ENCODE peak calls at places on chromosomes 16 and 17, in four cellular contexts. H is colonic mucosa, X is psoas muscle, E is lower lobe of right lung. O is an unnamed sample.

GRCh38 chr17:2936771-2937321 is 126.6 kb downstream of the OR1D5 start:
- DNase-seq in H (no peak), X (no peak), E (no peak), O (no peak)

GRCh38 chr17:43690624-43691316 is 29.0 kb upstream of the MEOX1 start:
- DNase-seq in H (no peak), X (no peak), E (no peak), O (no peak)

GRCh38 chr17:48299760-48300159 is 130.3 kb downstream of the SKAP1 start:
- DNase-seq in H (no peak), X (no peak), E (no peak), O (no peak)

GRCh38 chr16:89381788-89382187 is 108.6 kb downstream of the ANKRD11 start:
- DNase-seq in H (no peak), X (no peak), E (no peak), O (no peak)

GRCh38 chr16:52068447-52069074 is 478.4 kb downstream of the TOX3 start:
- DNase-seq in H (peak), X (no peak), E (no peak), O (peak)

GRCh38 chr17:31564883-31565297 is 173.4 kb downstream of the RAB11FIP4 start:
- DNase-seq in H (no peak), X (no peak), E (no peak), O (no peak)

GRCh38 chr17:44192750-44193149 is 6.0 kb downstream of the TMUB2 start:
- DNase-seq in H (no peak), X (no peak), E (no peak), O (no peak)

GRCh38 chr16:85265789-85266188 is 153.5 kb upstream of the CIBAR2 start:
- DNase-seq in H (no peak), X (no peak), E (no peak), O (no peak)

GRCh38 chr16:54585966-54586365 is 299.4 kb upstream of the IRX3 start:
- DNase-seq in H (no peak), X (no peak), E (no peak), O (no peak)

GRCh38 chr17:49316889-49317288 is 45.2 kb downstream of the ZNF652 start:
- DNase-seq in H (no peak), X (no peak), E (no peak), O (no peak)

GRCh38 chr17:51745993-51746392 is 412.5 kb downstream of the CA10 start:
- DNase-seq in H (no peak), X (no peak), E (no peak), O (peak)

GRCh38 chr16:4123617-4124300 is 7.5 kb upstream of the ADCY9 start:
- DNase-seq in H (no peak), X (no peak), E (no peak), O (no peak)

GRCh38 chr17:41024702-41025101 is 2.3 kb downstream of the KRTAP1-5 start:
- DNase-seq in H (no peak), X (no peak), E (no peak), O (no peak)

GRCh38 chr17:28710948-28711722 is 553 bp downstream of the PROCA1 start:
- DNase-seq in H (peak), X (peak), E (peak), O (peak)

GRCh38 chr16:89958068-89958467 is 9.5 kb downstream of the DEF8 start:
- DNase-seq in H (no peak), X (no peak), E (peak), O (peak)

GRCh38 chr17:82882715-82883446 is 43.1 kb upstream of the ZNF750 start:
- DNase-seq in H (peak), X (no peak), E (peak), O (no peak)

GRCh38 chr17:28384281-28385036 is 13.0 kb downstream of the SARM1 start:
- DNase-seq in H (peak), X (no peak), E (peak), O (no peak)

GRCh38 chr17:12599185-12599920 is 66.3 kb upstream of the MYOCD start:
- DNase-seq in H (no peak), X (no peak), E (no peak), O (no peak)

GRCh38 chr16:57563487-57563750 is 21.0 kb downstream of the ADGRG5 start:
- DNase-seq in H (no peak), X (no peak), E (no peak), O (no peak)

GRCh38 chr16:66093217-66093616 is 273.3 kb upstream of the CDH5 start:
- DNase-seq in H (no peak), X (no peak), E (no peak), O (no peak)

GRCh38 chr16:4944333-4945281 is 7.7 kb upstream of the PPL start:
- DNase-seq in H (peak), X (peak), E (peak), O (peak)

GRCh38 chr17:56661906-56662305 is 68.4 kb downstream of the NOG start:
- DNase-seq in H (no peak), X (no peak), E (no peak), O (no peak)

GRCh38 chr16:81626181-81626674 is 152.9 kb upstream of the PLCG2 start:
- DNase-seq in H (no peak), X (no peak), E (no peak), O (no peak)

GRCh38 chr16:2701713-2702437 is 18.1 kb downstream of the PRSS27 start:
- DNase-seq in H (no peak), X (no peak), E (no peak), O (no peak)

GRCh38 chr17:4806770-4807533 is at the start of gene PLD2:
- DNase-seq in H (peak), X (peak), E (peak), O (peak)

GRCh38 chr17:2691069-2691871 is 20.3 kb downstream of the CLUH start:
- DNase-seq in H (peak), X (no peak), E (no peak), O (no peak)

GRCh38 chr17:81164464-81165245 is 652 bp upstream of the PVALEF start:
- DNase-seq in H (no peak), X (no peak), E (peak), O (no peak)

GRCh38 chr16:85172465-85173071 is 60.3 kb upstream of the CIBAR2 start:
- DNase-seq in H (peak), X (no peak), E (peak), O (no peak)

GRCh38 chr16:5056347-5056746 is 9.4 kb downstream of the C16orf89 start:
- DNase-seq in H (peak), X (no peak), E (no peak), O (no peak)

GRCh38 chr17:41065829-41066624 is at the start of gene KRTAP2-4:
- DNase-seq in H (no peak), X (no peak), E (no peak), O (peak)

GRCh38 chr17:36144014-36144413 is 32.4 kb downstream of the TBC1D3B start:
- DNase-seq in H (no peak), X (no peak), E (no peak), O (no peak)

GRCh38 chr17:75417054-75417453 is 11.6 kb upstream of the GRB2 start:
- DNase-seq in H (no peak), X (no peak), E (no peak), O (no peak)

GRCh38 chr16:54430491-54431030 is 144.0 kb upstream of the IRX3 start:
- DNase-seq in H (no peak), X (no peak), E (no peak), O (no peak)

GRCh38 chr16:27628216-27628945 is 78.4 kb downstream of the KATNIP start:
- DNase-seq in H (peak), X (no peak), E (no peak), O (no peak)

GRCh38 chr16:12323007-12323699 is 346.6 kb downstream of the SNX29 start:
- DNase-seq in H (no peak), X (no peak), E (no peak), O (no peak)

GRCh38 chr17:46194393-46195216 is 1.4 kb upstream of the KANSL1 start:
- DNase-seq in H (peak), X (no peak), E (no peak), O (peak)
- TF ChIP-seq CTCF in H (peak), X (peak), E (peak), O (peak)

GRCh38 chr17:63601439-63602371 is 1.0 kb downstream of the TACO1 start:
- DNase-seq in H (peak), X (no peak), E (no peak), O (no peak)
- H3K27ac ChIP-seq in H (peak), X (peak), E (peak), O (peak)

GRCh38 chr16:68737730-68738590 is 868 bp downstream of the CDH1 start:
- DNase-seq in H (peak), X (no peak), E (peak), O (peak)
- TF ChIP-seq CTCF in H (peak), X (no peak), E (no peak), O (peak)

GRCh38 chr16:28902909-28903308 is 22.1 kb downstream of the RABEP2 start:
- DNase-seq in H (no peak), X (no peak), E (no peak), O (no peak)
- H3K27ac ChIP-seq in H (no peak), X (no peak), E (no peak), O (no peak)

GRCh38 chr17:18144261-18144660 is 35.7 kb downstream of the MYO15A start:
- DNase-seq in H (no peak), X (no peak), E (no peak), O (no peak)

GRCh38 chr17:18142417-18142816 is 33.9 kb downstream of the MYO15A start:
- DNase-seq in H (no peak), X (no peak), E (no peak), O (no peak)

GRCh38 chr17:18141210-18141803 is 32.8 kb downstream of the MYO15A start:
- DNase-seq in H (peak), X (no peak), E (no peak), O (peak)

GRCh38 chr17:18145811-18146210 is 37.3 kb downstream of the MYO15A start:
- DNase-seq in H (no peak), X (no peak), E (no peak), O (no peak)

GRCh38 chr17:18143044-18143936 is 34.7 kb downstream of the MYO15A start:
- DNase-seq in H (no peak), X (no peak), E (peak), O (no peak)
- TF ChIP-seq CTCF in H (no peak), X (no peak), E (peak), O (no peak)

GRCh38 chr16:25575363-25575762 is 116.4 kb upstream of the HS3ST4 start:
- DNase-seq in H (no peak), X (no peak), E (no peak), O (no peak)
- H3K27ac ChIP-seq in H (no peak), X (no peak), E (no peak), O (no peak)

O was measured in RWPE1.